ENCODE peak calls at places on chromosome X, in four cellular contexts. X, N, K and V are unnamed samples.

GRCh38 chrX:131388293-131388692 is 99.2 kb upstream of the IGSF1 start:
- DNase-seq in X (no peak), N (no peak), K (no peak), V (no peak)

GRCh38 chrX:102976793-102977495 is 39.9 kb downstream of the RAB40AL start:
- DNase-seq in N (no peak), K (no peak), X (peak; percentile 35), V (no peak)

GRCh38 chrX:148979786-148980185 is 479.4 kb downstream of the AFF2 start:
- DNase-seq in N (no peak), X (no peak), K (no peak), V (no peak)

GRCh38 chrX:53716328-53717088 is 30.0 kb upstream of the HUWE1 start:
- DNase-seq in N (no peak), X (peak; percentile 48), K (no peak), V (no peak)

GRCh38 chrX:35104626-35105025 is 162.0 kb downstream of the FAM47B start:
- DNase-seq in X (peak; percentile 58), K (no peak), N (no peak), V (no peak)

GRCh38 chrX:9310596-9310995 is 154.3 kb upstream of the TBL1X start:
- DNase-seq in N (no peak), K (no peak), X (peak; percentile 70), V (no peak)

GRCh38 chrX:70476166-70476933 is 31.7 kb downstream of the DLG3 start:
- DNase-seq in N (no peak), K (no peak), X (no peak), V (no peak)

GRCh38 chrX:8144925-8145324 is 26.1 kb downstream of the VCX2 start:
- DNase-seq in N (no peak), X (no peak), K (no peak), V (no peak)

GRCh38 chrX:72392816-72393800 is 87.4 kb upstream of the CITED1 start:
- DNase-seq in N (no peak), X (no peak), K (no peak), V (no peak)

GRCh38 chrX:54043696-54044125 is 562 bp downstream of the PHF8 start:
- DNase-seq in X (peak; percentile 10), K (peak; percentile 54), N (no peak), V (no peak)

GRCh38 chrX:7168366-7168765 is 20.4 kb upstream of the PUDP start:
- DNase-seq in N (no peak), X (no peak), K (no peak), V (no peak)

GRCh38 chrX:119605398-119605738 is 856 bp downstream of the NKRF start:
- DNase-seq in N (peak; percentile 34), K (no peak), X (no peak), V (no peak)

GRCh38 chrX:103441878-103442535 is 65.7 kb downstream of the BEX3 start:
- DNase-seq in N (no peak), X (no peak), K (no peak), V (no peak)

GRCh38 chrX:29470029-29470428 is 745.3 kb upstream of the MAGEB2 start:
- DNase-seq in K (no peak), N (no peak), X (peak; percentile 76), V (no peak)

GRCh38 chrX:150897371-150898319 is 823 bp downstream of the CD99L2 start:
- DNase-seq in N (peak; percentile 41), K (no peak), X (no peak), V (no peak)

GRCh38 chrX:41084360-41085104 is 713 bp upstream of the USP9X start:
- DNase-seq in K (peak; percentile 98), X (peak; percentile 96), N (peak; percentile 99), V (peak; percentile 100)
- TF ChIP-seq POLR2A in K (peak; percentile 76), X (peak; percentile 93), N (peak; percentile 76), V (peak; percentile 46)

GRCh38 chrX:2608638-2609430 is 82.3 kb upstream of the CD99 start:
- DNase-seq in X (peak; percentile 72), K (peak; percentile 89), N (peak; percentile 93), V (peak; percentile 91)
- TF ChIP-seq POLR2A in X (no peak), K (peak; percentile 40), N (peak; percentile 36), V (no peak)

GRCh38 chrX:48894891-48895290 is 2.7 kb downstream of the TIMM17B start:
- DNase-seq in N (no peak), X (no peak), K (no peak), V (no peak)

GRCh38 chrX:48899078-48899410 is 1.3 kb downstream of the PQBP1 start:
- DNase-seq in N (no peak), K (no peak), X (no peak), V (no peak)

GRCh38 chrX:48896611-48897011 is 957 bp downstream of the TIMM17B start:
- DNase-seq in X (no peak), N (no peak), K (no peak), V (no peak)

GRCh38 chrX:48897157-48897620 is 379 bp downstream of the TIMM17B start:
- DNase-seq in X (peak; percentile 66), K (peak; percentile 83), N (peak; percentile 85), V (peak; percentile 92)

DNA sequence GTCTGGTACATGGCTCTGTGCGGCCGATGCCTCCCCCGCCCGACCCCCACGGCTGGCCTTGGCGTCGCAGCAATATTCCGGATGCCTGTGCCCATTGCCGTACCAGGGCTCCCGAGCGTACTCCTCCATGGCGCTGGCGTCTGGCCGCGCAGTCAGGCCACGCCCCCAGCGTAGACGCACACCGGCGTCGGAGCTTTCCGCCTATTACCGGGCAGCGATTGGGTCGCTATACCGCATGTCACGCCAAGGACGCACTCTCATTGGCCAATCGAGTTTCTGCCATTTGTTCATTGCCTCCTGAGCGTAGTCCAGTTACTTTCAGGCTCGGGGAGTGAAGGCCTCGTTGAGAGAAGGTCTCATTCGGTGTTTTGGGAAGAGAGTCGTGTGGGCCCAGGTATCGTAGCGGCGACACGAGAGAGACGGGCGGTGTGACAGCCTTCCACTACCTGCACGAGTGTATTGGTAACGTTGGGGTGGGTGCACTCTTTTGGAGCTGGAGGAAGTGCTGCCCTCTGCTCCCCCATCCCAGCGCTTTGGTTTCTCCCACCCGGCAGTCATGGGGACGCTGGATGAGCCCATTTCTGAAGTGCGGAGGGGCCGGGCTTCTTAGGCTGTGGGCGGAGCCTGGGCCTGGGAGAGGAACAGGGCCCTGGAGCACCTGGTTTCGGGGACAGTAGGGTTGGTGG is at the start of the genes PQBP1 and TIMM17B:
- DNase-seq in X (peak; percentile 96), N (peak; percentile 88), K (peak; percentile 94), V (peak; percentile 96)
- TF ChIP-seq POLR2A in X (peak; percentile 86), N (peak; percentile 79), K (peak; percentile 86), V (peak; percentile 69)

DNA sequence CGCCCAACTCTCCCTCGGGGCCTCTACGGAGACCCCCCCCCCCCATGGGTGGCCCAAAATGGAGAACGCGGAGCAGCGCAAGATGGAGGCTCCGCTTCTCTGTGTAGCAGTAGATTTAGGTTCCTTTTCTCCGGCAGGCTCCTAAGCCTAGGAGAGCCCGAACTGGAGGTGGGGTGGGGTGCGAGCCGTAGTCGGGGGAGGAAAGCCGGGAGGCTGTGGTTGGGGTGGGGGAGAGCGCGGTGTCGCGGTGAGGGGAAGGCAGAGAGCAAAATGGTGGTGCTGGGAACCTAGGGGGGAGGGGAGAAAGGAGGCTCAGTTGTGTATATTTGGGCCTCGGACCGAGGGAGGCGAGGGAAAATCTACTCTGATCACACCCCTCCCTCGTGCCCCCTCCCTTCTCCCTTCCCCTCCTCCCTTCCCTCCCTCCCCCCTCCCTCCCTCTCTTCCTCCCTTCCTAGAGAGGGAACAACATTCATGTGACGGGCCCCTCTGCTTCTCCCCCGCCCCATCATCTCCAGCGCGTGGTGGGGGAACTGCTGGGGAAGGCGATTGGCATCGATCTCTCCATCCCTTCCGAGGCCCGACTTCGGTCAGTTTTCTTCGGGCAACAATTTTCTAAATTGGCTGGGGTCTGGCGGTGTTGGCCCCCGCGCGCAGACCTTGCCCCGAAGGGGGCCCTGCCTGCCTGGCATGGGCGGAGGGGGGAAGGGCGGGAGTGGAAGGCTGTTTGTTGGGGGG is at the start of gene STAG2:
- DNase-seq in N (peak; percentile 64), X (peak; percentile 85), K (peak; percentile 69), V (peak; percentile 93)
- TF ChIP-seq POLR2A in N (no peak), X (no peak), K (no peak), V (peak; percentile 13)

GRCh38 chrX:48911407-48912182 is at the start of gene SLC35A2:
- DNase-seq in K (peak; percentile 78), N (peak; percentile 84), X (peak; percentile 64), V (peak; percentile 88)
- TF ChIP-seq POLR2A in K (peak; percentile 58), N (peak; percentile 59), X (peak; percentile 81), V (peak; percentile 53)

GRCh38 chrX:47633671-47634590 is 4.2 kb upstream of the CFP start:
- DNase-seq in N (no peak), K (no peak), X (peak; percentile 24), V (no peak)
- TF ChIP-seq POLR2A in N (no peak), K (no peak), X (no peak), V (no peak)

DNA sequence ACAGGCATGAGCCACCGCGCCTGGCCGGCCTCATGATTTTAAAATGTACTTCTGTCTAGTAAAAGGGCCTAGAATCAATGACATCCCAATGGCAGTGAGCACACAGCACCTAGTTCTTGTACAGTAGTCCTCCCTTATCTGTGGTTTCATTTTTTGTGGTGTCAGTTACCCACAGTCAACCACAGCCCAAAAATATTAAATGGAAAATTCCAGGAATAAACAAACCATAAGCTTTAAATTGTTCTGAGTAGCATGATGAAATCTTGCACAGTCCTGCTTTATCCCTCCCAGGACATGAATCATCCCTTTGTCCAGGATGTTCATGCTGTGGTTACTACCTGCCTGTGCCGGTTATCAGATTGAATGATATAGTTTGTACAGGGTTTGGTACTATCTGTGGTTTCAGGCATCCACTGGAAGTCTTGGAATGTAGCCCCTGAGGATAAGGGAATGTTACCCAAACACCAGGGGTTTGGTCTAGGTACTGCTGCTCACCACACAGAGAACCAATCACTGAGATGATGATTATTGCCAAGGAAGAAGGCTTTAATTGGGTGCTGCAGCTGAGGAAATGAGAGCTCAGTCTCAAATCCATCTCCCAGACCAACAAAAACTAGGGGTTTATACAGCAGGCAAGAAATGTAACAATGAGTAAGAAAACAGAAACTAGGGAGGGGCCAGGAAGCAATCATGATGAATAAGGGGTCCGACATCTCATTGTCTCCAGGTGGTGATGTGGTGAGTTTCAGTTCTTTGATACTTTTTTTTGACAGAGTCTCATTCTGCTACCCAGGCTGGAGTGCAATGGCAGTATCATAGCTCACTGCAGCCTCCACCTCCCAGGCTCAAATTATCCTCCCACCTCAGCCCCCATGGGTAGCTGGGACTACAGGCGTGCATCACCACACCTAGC is 16.1 kb upstream of the FHL1 start:
- DNase-seq in X (peak; percentile 82), N (no peak), K (no peak), V (no peak)
- TF ChIP-seq POLR2A in X (no peak), N (no peak), K (no peak), V (no peak)

GRCh38 chrX:140744085-140744484 is 34.5 kb downstream of the LINC00632 start:
- DNase-seq in N (no peak), K (no peak), X (no peak), V (no peak)
- TF ChIP-seq POLR2A in N (no peak), K (no peak), X (no peak), V (no peak)